ENCODE peak calls at places on chromosomes 12 and 14, in nine cellular contexts. Q is A549, G is esophagus squamous epithelium, X is gastrocnemius medialis, N is uterus, Z is Peyer's patch, P is right lobe of liver, H is tibial nerve, A is testis. F is an unnamed sample.

GRCh38 chr14:68146812-68147211 is 327.2 kb downstream of the RAD51B start:
- DNase-seq in Q (peak; percentile 80), G (no peak), X (peak; percentile 37), N (no peak), Z (no peak), P (no peak), H (no peak), A (no peak), F (no peak)

GRCh38 chr12:87847147-87847546 is 182.1 kb downstream of the C12orf50 start:
- DNase-seq in Q (no peak), G (no peak), X (no peak), N (no peak), Z (no peak), P (no peak), H (no peak), A (no peak), F (no peak)

GRCh38 chr14:34926552-34926951 is 51.4 kb upstream of the BAZ1A start:
- DNase-seq in Q (no peak), G (no peak), X (no peak), N (no peak), Z (no peak), P (no peak), H (no peak), A (no peak), F (no peak)

GRCh38 chr12:39619316-39619659 is 315 bp downstream of the ABCD2 start:
- DNase-seq in Q (no peak), G (no peak), X (no peak), N (no peak), Z (no peak), P (no peak), H (no peak), A (no peak), F (no peak)

GRCh38 chr14:30179381-30180130 is 251.9 kb upstream of the PRKD1 start:
- DNase-seq in Q (no peak), G (no peak), X (no peak), N (no peak), Z (no peak), P (no peak), H (no peak), A (no peak), F (no peak)

GRCh38 chr12:124683330-124683662 is 115.9 kb upstream of the NCOR2 start:
- DNase-seq in Q (peak; percentile 87), G (no peak), X (no peak), N (no peak), Z (no peak), P (no peak), H (no peak), A (no peak), F (peak; percentile 72)

GRCh38 chr14:81268016-81268416 is 47.3 kb upstream of the GTF2A1 start:
- DNase-seq in Q (peak; percentile 31), G (no peak), X (no peak), N (no peak), Z (no peak), P (no peak), H (no peak), A (no peak), F (no peak)

GRCh38 chr12:108921946-108922345 is 42.1 kb downstream of the DAO start:
- DNase-seq in Q (no peak), G (no peak), X (no peak), N (no peak), Z (no peak), P (no peak), H (no peak), A (no peak), F (no peak)

GRCh38 chr12:1606021-1606622 is 11.7 kb upstream of the FBXL14 start:
- DNase-seq in Q (peak; percentile 87), G (no peak), X (peak; percentile 81), N (peak; percentile 87), Z (peak; percentile 87), P (peak; percentile 96), H (peak; percentile 89), A (peak; percentile 86), F (peak; percentile 96)

GRCh38 chr12:20868277-20868676 is 57.8 kb downstream of the SLCO1B3 start:
- DNase-seq in Q (no peak), G (no peak), X (no peak), N (no peak), Z (no peak), P (no peak), H (no peak), A (no peak), F (no peak)

GRCh38 chr12:27970981-27971489 is 1.5 kb downstream of the PTHLH start:
- DNase-seq in Q (no peak), G (no peak), X (no peak), N (no peak), Z (no peak), P (no peak), H (no peak), A (peak; percentile 25), F (no peak)

GRCh38 chr14:54640480-54640879 is 73.6 kb downstream of the SAMD4A start:
- DNase-seq in Q (no peak), G (no peak), X (no peak), N (no peak), Z (no peak), P (no peak), H (no peak), A (no peak), F (no peak)
- H3K4me3 ChIP-seq in Q (no peak overlapping the region), G (no peak overlapping the region), X (no peak overlapping the region), N (no peak overlapping the region), Z (no peak overlapping the region), P (no peak overlapping the region), H (no peak overlapping the region), A (no peak overlapping the region), F (no peak overlapping the region)

DNA sequence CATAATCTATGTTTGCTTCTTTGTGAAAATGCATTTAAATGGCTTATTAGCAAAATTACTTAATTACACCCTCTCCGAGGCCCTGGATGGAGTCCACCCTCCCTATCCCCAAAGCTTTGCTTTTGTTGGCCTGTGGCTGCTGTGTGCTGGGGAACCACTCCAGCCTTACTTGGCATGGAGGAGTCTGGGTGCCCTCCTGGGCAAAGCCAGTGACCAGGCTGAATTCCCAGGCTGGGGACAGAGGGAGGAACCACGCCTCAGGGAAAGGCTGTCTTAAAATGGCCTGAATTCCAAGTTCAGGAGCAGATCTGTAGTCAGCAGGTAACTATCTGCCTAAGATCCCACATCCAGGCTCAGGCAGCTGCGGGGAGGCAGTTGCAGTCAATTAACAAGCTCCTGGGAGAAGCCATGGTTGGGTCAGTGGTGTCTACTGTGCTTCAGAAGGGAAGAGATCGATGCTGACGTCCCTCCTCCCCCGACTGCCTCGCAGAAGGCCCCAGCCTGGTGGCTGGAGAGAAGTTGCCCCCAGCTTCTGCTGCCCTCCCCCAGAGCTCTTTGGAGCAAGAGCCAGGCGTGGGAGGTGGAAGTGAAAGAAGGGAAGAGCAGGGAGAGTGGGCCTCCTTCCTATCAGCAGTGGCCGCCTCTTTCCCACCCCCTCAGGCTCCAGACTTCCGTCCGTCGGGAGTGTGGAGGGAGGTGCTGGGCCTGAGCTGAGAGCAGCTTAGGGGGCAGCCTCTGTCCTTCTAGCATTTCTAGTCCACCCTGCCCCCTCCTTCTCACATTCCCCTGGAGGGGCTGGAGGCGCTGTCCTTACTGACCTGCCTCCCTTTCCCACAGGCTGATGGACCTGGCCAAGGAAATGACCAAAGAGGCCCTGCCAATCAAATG is 11.3 kb downstream of the VASH1 start:
- DNase-seq in Q (no peak), G (no peak), X (no peak), N (peak; percentile 79), Z (no peak), P (peak; percentile 67), H (no peak), A (peak; percentile 91), F (no peak)
- TF ChIP-seq POLR2A in Q (no peak), G (no peak), X (no peak), N (no peak), Z (no peak), P (no peak), H (no peak), A (no peak), F (no peak)

DNA sequence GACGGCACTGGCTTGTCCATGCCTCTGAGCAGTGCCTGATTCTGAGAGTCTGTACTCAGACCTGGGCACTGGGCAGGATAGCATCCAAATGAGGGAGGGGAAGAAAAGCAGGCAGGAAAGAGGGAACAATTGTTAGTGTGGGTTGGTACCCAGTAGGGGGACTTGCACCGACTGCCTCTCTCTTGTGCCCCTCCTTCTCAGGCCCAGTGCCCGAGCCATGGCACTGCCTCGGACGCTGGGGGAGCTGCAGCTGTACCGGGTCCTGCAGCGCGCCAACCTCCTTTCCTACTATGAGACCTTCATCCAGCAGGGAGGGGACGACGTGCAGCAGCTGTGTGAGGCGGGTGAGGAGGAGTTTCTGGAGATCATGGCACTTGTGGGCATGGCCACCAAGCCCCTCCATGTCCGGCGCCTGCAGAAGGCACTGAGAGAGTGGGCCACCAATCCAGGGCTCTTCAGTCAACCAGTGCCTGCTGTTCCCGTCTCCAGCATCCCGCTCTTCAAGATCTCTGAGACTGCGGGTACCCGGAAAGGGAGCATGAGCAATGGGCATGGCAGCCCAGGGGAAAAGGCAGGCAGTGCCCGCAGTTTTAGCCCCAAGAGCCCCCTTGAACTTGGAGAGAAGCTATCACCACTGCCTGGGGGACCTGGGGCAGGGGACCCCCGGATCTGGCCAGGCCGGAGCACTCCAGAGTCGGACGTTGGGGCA is 2.2 kb downstream of the NAB2 start:
- DNase-seq in Q (no peak), G (no peak), X (no peak), N (no peak), Z (no peak), P (no peak), H (no peak), A (peak; percentile 48), F (no peak)
- H3K4me3 ChIP-seq in Q (no peak overlapping the region), G (peak overlapping the region; percentile 86), X (no peak overlapping the region), N (peak overlapping the region; percentile 73), Z (peak overlapping the region; percentile 83), P (peak overlapping the region; percentile 93), H (no peak overlapping the region), A (no peak overlapping the region), F (peak overlapping the region; percentile 88)

DNA sequence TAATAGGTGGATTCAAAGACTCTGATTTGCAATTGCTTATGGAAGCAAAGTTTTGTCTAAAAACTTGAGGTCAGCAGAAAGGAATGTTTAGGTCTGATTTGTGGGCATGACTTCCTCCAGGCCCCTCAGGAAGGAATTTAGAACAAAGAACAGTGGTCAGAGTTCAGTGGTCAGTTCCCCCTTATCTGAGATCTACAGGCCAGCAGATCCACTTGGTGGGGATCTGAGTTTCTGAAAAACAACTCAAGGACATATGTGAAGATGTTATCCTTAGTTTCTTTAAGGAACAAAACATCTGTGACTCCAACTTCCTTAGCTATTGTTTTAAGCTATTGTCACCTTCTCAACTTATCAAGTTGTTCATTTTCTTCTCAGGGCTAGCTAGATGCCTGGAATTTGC is 28.0 kb upstream of the NAA30 start:
- DNase-seq in Q (no peak), G (no peak), X (no peak), N (no peak), Z (no peak), P (no peak), H (no peak), A (no peak), F (no peak)
- TF ChIP-seq POLR2A in Q (no peak), G (no peak), X (no peak), N (no peak), Z (no peak), P (no peak), H (no peak), A (no peak), F (no peak)

GRCh38 chr14:61438860-61439765 is 117.7 kb downstream of the PRKCH start:
- DNase-seq in Q (peak; percentile 76), G (no peak), X (peak; percentile 29), N (no peak), Z (no peak), P (peak; percentile 41), H (no peak), A (no peak), F (peak; percentile 61)
- H3K4me3 ChIP-seq in Q (peak overlapping the region; percentile 7), G (peak overlapping the region; percentile 19), X (no peak overlapping the region), N (no peak overlapping the region), Z (no peak overlapping the region), P (peak overlapping the region; percentile 1), H (no peak overlapping the region), A (no peak overlapping the region), F (no peak overlapping the region)